ENCODE peak calls at places on chromosomes 7 and 10, in eight cellular contexts. F, P, L, B, U, X, C and Z are unnamed samples.

GRCh38 chr7:32661929-32662328 is 166.6 kb downstream of the AVL9 start:
- DNase-seq in F (no peak), X (no peak), P (no peak), C (no peak), B (no peak), U (no peak), L (no peak), Z (no peak)

GRCh38 chr10:109894516-109894915 is 28.8 kb downstream of the XPNPEP1 start:
- DNase-seq in X (peak; percentile 88), U (peak; percentile 90), L (no peak), C (no peak), F (no peak), P (peak; percentile 80), B (peak; percentile 24), Z (peak; percentile 89)

GRCh38 chr7:149714081-149714909 is 59.1 kb downstream of the ZNF467 start:
- DNase-seq in B (peak; percentile 92), L (peak; percentile 93), C (peak; percentile 65), U (peak; percentile 56), X (peak; percentile 82), P (peak; percentile 78), F (no peak), Z (peak; percentile 84)

GRCh38 chr10:930415-931325 is 835 bp downstream of the LARP4B start:
- DNase-seq in F (no peak), L (peak; percentile 42), C (no peak), B (peak; percentile 56), U (peak; percentile 29), P (peak; percentile 54), X (peak; percentile 30), Z (peak; percentile 50)

GRCh38 chr7:129952164-129952652 is 552 bp downstream of the UBE2H start:
- DNase-seq in L (no peak), P (peak; percentile 45), X (no peak), C (no peak), F (no peak), U (no peak), B (peak; percentile 44), Z (peak; percentile 64)

GRCh38 chr10:112744525-112744924 is 205.5 kb upstream of the TCF7L2 start:
- DNase-seq in B (no peak), F (no peak), C (no peak), L (no peak), U (no peak), X (no peak), P (no peak), Z (no peak)

GRCh38 chr10:1424648-1425047 is 312.7 kb downstream of the ADARB2 start:
- DNase-seq in C (no peak), B (no peak), U (no peak), X (no peak), F (no peak), L (no peak), P (no peak), Z (no peak)

GRCh38 chr10:117929321-117930067 is 117.2 kb downstream of the RAB11FIP2 start:
- DNase-seq in P (no peak), L (no peak), B (peak; percentile 39), C (no peak), F (no peak), X (no peak), U (no peak), Z (no peak)

GRCh38 chr7:124152859-124153692 is 120.2 kb upstream of the TMEM229A start:
- DNase-seq in C (peak; percentile 33), F (peak; percentile 47), B (peak; percentile 61), X (peak; percentile 66), U (peak; percentile 23), P (peak; percentile 87), L (peak; percentile 6), Z (peak; percentile 42)

GRCh38 chr7:29574659-29575058 is 11.0 kb downstream of the PRR15 start:
- DNase-seq in X (no peak), F (no peak), L (no peak), C (no peak), P (no peak), U (no peak), B (no peak), Z (no peak)

GRCh38 chr7:44050121-44050914 is 5.8 kb downstream of the DBNL start:
- DNase-seq in F (no peak), B (peak; percentile 15), X (no peak), U (no peak), P (no peak), C (no peak), L (no peak), Z (no peak)

GRCh38 chr10:97924678-97925077 is 75.0 kb downstream of the GOLGA7B start:
- DNase-seq in X (no peak), U (no peak), C (no peak), F (no peak), L (no peak), B (no peak), P (no peak), Z (no peak)

GRCh38 chr10:119177708-119178370 is 773 bp downstream of the PRDX3 start:
- DNase-seq in U (no peak), B (no peak), X (no peak), C (no peak), P (no peak), F (no peak), L (no peak), Z (no peak)

GRCh38 chr7:96118449-96119001 is 203.4 kb downstream of the SLC25A13 start:
- DNase-seq in L (no peak), X (no peak), F (no peak), P (no peak), C (no peak), U (peak; percentile 8), B (peak; percentile 43), Z (no peak)

GRCh38 chr10:104122273-104123107 is 519 bp downstream of the SFR1 start:
- DNase-seq in P (no peak), X (peak; percentile 2), U (no peak), F (no peak), C (no peak), L (no peak), B (no peak), Z (no peak)

GRCh38 chr10:104120903-104121484 is 977 bp upstream of the SFR1 start:
- DNase-seq in X (peak; percentile 96), B (peak; percentile 87), F (peak; percentile 98), C (peak; percentile 29), P (peak; percentile 93), U (peak; percentile 93), L (peak; percentile 70), Z (peak; percentile 99)

GRCh38 chr10:104120512-104120902 is 1.5 kb upstream of the SFR1 start:
- DNase-seq in X (no peak), F (no peak), B (no peak), P (no peak), L (no peak), U (no peak), C (no peak), Z (no peak)

GRCh38 chr10:104121485-104122272 is at the start of gene SFR1:
- DNase-seq in P (peak; percentile 100), X (peak; percentile 97), B (peak; percentile 99), U (peak; percentile 95), L (peak; percentile 99), F (peak; percentile 99), C (peak; percentile 97), Z (peak; percentile 99)

DNA sequence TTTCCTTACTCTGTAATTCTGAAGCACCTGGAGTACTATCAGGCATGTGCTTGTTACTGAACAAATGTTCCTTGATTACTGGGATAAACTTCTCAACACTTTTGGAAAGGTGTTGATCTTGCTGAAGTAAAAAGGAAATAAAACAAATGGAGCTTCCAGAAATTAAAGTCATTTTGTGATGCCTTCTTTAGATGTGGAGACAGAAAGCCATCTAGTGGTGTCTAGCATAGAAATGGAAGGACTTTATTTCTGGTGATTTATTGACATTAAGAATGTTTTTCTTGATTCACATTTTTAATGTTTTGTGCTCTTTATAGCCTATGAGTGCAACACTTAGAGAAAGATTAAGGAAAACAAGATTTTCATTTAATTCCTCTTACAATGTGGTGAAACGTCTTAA is 1.4 kb downstream of the SFR1 start:
- DNase-seq in U (no peak), F (no peak), L (no peak), B (no peak), X (peak; percentile 30), C (no peak), P (peak; percentile 46), Z (peak; percentile 20)
- H3K9ac ChIP-seq in U (no peak overlapping the region), F (peak overlapping the region; percentile 91), L (no peak overlapping the region), B (no peak overlapping the region), X (no peak overlapping the region), C (no peak overlapping the region), P (no peak overlapping the region), Z (peak overlapping the region; percentile 97)

DNA sequence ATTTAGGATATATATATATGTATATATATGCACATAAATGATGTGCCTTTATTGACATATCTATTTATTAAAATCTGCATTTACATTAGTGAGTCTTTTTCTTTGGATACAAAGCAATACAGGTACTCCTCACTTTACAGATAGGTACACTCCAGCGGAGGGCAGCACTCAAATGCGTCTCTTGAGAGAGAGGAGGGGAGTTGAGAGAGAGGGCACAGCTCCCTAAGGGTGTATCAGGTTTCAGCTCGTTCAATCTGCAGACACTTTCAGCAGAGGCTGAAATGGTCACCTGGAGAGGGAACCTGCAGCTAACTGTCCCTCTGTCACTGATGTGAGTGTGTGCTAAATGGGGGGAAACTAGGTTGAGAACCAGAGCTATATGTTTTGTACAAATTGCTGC is 21.5 kb downstream of the C10orf53 start:
- DNase-seq in P (no peak), U (no peak), C (no peak), F (peak; percentile 7), L (no peak), X (no peak), B (peak; percentile 75), Z (no peak)
- H3K4me2 ChIP-seq in P (no peak overlapping the region), U (no peak overlapping the region), C (no peak overlapping the region), F (no peak overlapping the region), L (no peak overlapping the region), X (no peak overlapping the region), B (no peak overlapping the region), Z (no peak overlapping the region)

DNA sequence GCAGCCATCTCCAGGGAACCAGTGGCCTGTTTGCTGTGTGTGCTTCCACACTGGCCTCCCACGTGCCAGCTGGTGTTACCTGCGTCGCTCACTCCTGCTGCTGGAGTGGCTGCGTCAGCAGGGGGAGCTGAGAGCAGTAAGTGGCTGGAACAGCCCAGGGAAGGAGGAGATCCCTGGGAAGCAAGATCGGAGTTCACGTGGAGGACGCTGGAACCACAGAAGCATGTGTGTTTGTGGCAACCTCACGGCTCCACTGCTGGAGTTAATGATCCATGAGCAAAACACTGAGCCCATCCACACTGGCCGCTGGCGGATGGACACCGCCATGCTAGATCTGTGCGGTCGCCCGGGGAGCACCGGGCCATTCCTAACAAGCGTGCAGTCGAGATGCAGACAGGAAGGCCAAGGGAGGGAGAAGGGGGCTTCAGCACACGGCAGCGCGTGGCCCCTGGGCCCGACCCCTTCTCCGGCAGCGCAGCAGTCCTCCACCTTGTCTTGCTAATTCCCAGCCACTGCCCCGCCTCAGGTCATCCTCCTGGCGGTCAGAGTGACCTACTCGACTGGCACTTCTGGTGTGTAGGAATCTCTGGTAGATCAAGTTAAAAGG is 68.5 kb upstream of the EEPD1 start:
- DNase-seq in F (peak; percentile 52), L (peak; percentile 14), B (peak; percentile 80), U (peak; percentile 73), P (no peak), X (peak; percentile 41), C (peak; percentile 23), Z (no peak)
- H3K9ac ChIP-seq in F (no peak overlapping the region), L (peak overlapping the region; percentile 36), B (no peak overlapping the region), U (no peak overlapping the region), P (no peak overlapping the region), X (no peak overlapping the region), C (no peak overlapping the region), Z (no peak overlapping the region)

DNA sequence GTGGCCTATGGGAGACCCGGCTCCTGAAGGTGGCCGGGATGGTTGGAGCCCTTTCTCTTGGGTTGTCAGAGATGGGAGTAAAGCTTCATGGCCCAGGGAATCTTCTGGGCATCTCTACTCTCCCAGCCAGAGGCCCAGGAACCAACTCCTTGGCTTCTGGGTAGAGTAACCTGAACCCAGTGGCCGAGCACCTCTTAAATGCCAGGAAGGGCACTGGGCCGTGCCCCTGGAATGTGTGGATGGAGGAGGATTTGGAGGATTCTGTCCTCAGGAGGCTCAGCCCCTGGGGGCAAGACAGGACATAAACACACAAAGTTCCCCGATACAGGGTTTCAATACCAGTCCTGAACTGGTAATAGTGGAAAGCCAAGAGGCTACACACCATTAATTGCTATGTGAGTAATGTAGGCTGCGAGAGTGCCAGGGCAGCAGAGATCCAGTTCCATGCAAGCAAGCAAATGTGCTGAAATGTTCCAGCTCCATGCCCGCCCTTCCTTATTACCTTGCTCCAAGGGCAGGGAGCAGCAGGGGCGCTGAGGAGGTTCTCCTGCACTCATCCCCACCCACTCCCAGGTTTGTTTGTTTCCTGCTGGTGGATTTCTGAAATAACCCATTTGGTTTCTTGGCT is 1.2 kb downstream of the PALD1 start:
- DNase-seq in U (no peak), F (no peak), L (no peak), X (no peak), C (no peak), P (no peak), B (no peak), Z (no peak)
- H3K4me2 ChIP-seq in U (peak overlapping the region; percentile 89), F (peak overlapping the region; percentile 98), L (peak overlapping the region; percentile 95), X (no peak overlapping the region), C (peak overlapping the region; percentile 72), P (peak overlapping the region; percentile 74), B (peak overlapping the region; percentile 61), Z (no peak overlapping the region)